ENCODE peak calls at places on chromosomes 12 and 14, in four cellular contexts. Q is K562, N is H1, F is GM12878. L is an unnamed sample.

GRCh38 chr12:124610629-124611558 is 43.5 kb upstream of the NCOR2 start:
- DNase-seq in Q (no peak), N (no peak), F (no peak), L (no peak)

GRCh38 chr14:91126761-91127160 is 12.9 kb downstream of the DGLUCY start:
- DNase-seq in Q (no peak), F (no peak), N (no peak), L (no peak)

GRCh38 chr14:105937253-105938054 is 411.1 kb downstream of the TMEM121 start:
- DNase-seq in F (no peak), Q (no peak), N (no peak), L (no peak)

GRCh38 chr14:81625343-81625742 is 91.7 kb upstream of the SEL1L start:
- DNase-seq in F (no peak), Q (peak; percentile 12), N (no peak), L (peak; percentile 15)

GRCh38 chr14:95048771-95049312 is 108.5 kb downstream of the DICER1 start:
- DNase-seq in Q (no peak), F (no peak), N (no peak), L (no peak)

GRCh38 chr12:76236640-76237039 is 111.6 kb downstream of the BBS10 start:
- DNase-seq in N (peak; percentile 8), Q (no peak), F (no peak), L (peak; percentile 58)

GRCh38 chr12:103808239-103808880 is 32.7 kb downstream of the NT5DC3 start:
- DNase-seq in N (no peak), F (no peak), Q (no peak), L (no peak)

GRCh38 chr14:64745511-64746041 is 41.4 kb downstream of the PLEKHG3 start:
- DNase-seq in F (no peak), N (no peak), Q (no peak), L (no peak)

GRCh38 chr14:79077096-79077495 is 906.9 kb downstream of the NRXN3 start:
- DNase-seq in Q (no peak), N (no peak), F (no peak), L (no peak)

GRCh38 chr14:69300601-69301221 is 40.8 kb downstream of the GALNT16 start:
- DNase-seq in N (peak; percentile 35), Q (no peak), F (no peak), L (no peak)

GRCh38 chr12:22287056-22287455 is 47.5 kb downstream of the ST8SIA1 start:
- DNase-seq in N (no peak), Q (no peak), F (no peak), L (no peak)

GRCh38 chr12:119631930-119632678 is 35.8 kb upstream of the PRKAB1 start:
- DNase-seq in Q (no peak), N (no peak), F (no peak), L (peak; percentile 43)

GRCh38 chr14:53793790-53794560 is 162.7 kb downstream of the BMP4 start:
- DNase-seq in F (no peak), N (no peak), Q (no peak), L (no peak)

GRCh38 chr14:30243805-30244204 is 315.2 kb upstream of the G2E3 start:
- DNase-seq in N (no peak), Q (no peak), F (no peak), L (no peak)

GRCh38 chr12:88646824-88647223 is 66.6 kb upstream of the KITLG start:
- DNase-seq in N (no peak), Q (no peak), F (no peak), L (no peak)

GRCh38 chr14:63186453-63186852 is 17.8 kb upstream of the RHOJ start:
- DNase-seq in Q (no peak), N (no peak), F (no peak), L (no peak)

GRCh38 chr12:100138048-100138907 is 4.4 kb downstream of the BLTP3B start:
- DNase-seq in Q (peak; percentile 41), N (no peak), F (no peak), L (no peak)

GRCh38 chr14:31326111-31326510 is 94.2 kb downstream of the HEATR5A start:
- DNase-seq in N (no peak), F (no peak), Q (no peak), L (peak; percentile 15)

GRCh38 chr14:54781936-54782802 is 120.5 kb downstream of the GCH1 start:
- DNase-seq in F (no peak), N (no peak), Q (no peak), L (no peak)

GRCh38 chr12:58034311-58034710 is 92.9 kb downstream of the ATP23 start:
- DNase-seq in N (no peak), Q (no peak), F (no peak), L (no peak)

GRCh38 chr12:68397566-68398158 is 65.5 kb upstream of the MDM1 start:
- DNase-seq in Q (no peak), F (no peak), N (no peak), L (no peak)

GRCh38 chr14:39665084-39665483 is 232.9 kb upstream of the FBXO33 start:
- DNase-seq in Q (no peak), F (no peak), N (no peak), L (no peak)

GRCh38 chr14:86852530-86852929 is 1140.5 kb downstream of the GALC start:
- DNase-seq in N (no peak), Q (no peak), F (no peak), L (no peak)

GRCh38 chr12:67647547-67648305 is 819 bp upstream of the DYRK2 start:
- DNase-seq in N (peak; percentile 82), Q (peak; percentile 74), F (no peak), L (peak; percentile 60)

GRCh38 chr14:90827919-90828610 is 11.8 kb upstream of the TTC7B start:
- DNase-seq in N (peak; percentile 97), F (peak; percentile 15), Q (peak; percentile 93), L (peak; percentile 73)

GRCh38 chr14:61221906-61222305 is 59.2 kb downstream of the TMEM30B start:
- DNase-seq in N (no peak), F (no peak), Q (no peak), L (no peak)

GRCh38 chr14:75298187-75298985 is 19.8 kb downstream of the FOS start:
- DNase-seq in F (no peak), N (no peak), Q (no peak), L (no peak)

GRCh38 chr14:23864856-23865255 is 88.7 kb upstream of the DHRS4 start:
- DNase-seq in N (no peak), F (no peak), Q (no peak), L (no peak)

GRCh38 chr14:90815567-90815816 is 738 bp downstream of the TTC7B start:
- DNase-seq in N (no peak), Q (no peak), F (no peak), L (no peak)

GRCh38 chr12:77122236-77122635 is 56.9 kb upstream of the E2F7 start:
- DNase-seq in F (no peak), N (no peak), Q (no peak), L (peak; percentile 57)

GRCh38 chr12:46267618-46268348 is 1.1 kb downstream of the SLC38A1 start:
- DNase-seq in N (peak; percentile 52), Q (peak; percentile 52), F (no peak), L (no peak)

GRCh38 chr12:94165152-94165551 is 16.8 kb downstream of the PLXNC1 start:
- DNase-seq in F (no peak), Q (no peak), N (no peak), L (no peak)
- TF ChIP-seq EGR1 in F (no peak), Q (no peak), N (no peak), L (no peak)

GRCh38 chr14:101557321-101557695 is 4.0 kb upstream of the DIO3 start:
- DNase-seq in F (no peak), Q (no peak), N (no peak), L (no peak)

GRCh38 chr14:101557811-101558738 is 3.2 kb upstream of the DIO3 start:
- DNase-seq in N (no peak), Q (peak; percentile 7), F (no peak), L (no peak)

GRCh38 chr14:101559250-101559623 is 2.1 kb upstream of the DIO3 start:
- DNase-seq in Q (no peak), N (no peak), F (no peak), L (no peak)

GRCh38 chr14:101559624-101560533 is 1.4 kb upstream of the DIO3 start:
- DNase-seq in Q (no peak), F (no peak), N (peak; percentile 72), L (no peak)

GRCh38 chr14:101558739-101559240 is 2.5 kb upstream of the DIO3 start:
- DNase-seq in Q (no peak), F (no peak), N (no peak), L (no peak)
- H3K27me3 ChIP-seq in Q (peaks cover 40% of the 10 kb centered on the region), F (no peaks in the 10 kb centered on the region), N (peaks cover 69% of the 10 kb centered on the region), L (no peaks in the 10 kb centered on the region)

DNA sequence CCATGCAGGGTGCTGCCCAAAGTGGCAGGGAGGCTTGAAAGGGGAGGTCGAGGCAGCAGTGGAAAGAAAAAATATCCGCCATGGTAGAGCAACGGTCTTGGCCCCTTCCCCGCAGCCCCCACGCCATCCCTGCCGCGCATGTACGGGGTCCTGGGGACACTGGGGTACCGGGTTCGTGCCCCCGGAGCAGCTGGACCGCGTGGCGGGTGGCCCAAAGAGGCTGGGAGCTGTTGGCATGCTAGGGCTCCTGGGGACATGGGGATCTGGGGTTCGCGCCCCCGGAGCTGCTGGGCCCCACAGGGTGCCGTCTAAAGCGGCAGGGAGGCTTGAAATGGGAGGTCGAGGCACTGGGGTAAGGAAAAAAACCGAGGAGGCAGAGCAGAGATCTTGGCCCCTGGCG is 316.5 kb downstream of the ALG10 start:
- DNase-seq in F (no peak), N (no peak), Q (no peak), L (no peak)
- H3K9me3 ChIP-seq in F (no peaks in the 10 kb centered on the region), N (peaks cover 100% of the 10 kb centered on the region), Q (no peaks in the 10 kb centered on the region), L (no peaks in the 10 kb centered on the region)

GRCh38 chr12:87196329-87196728 is 832.9 kb downstream of the C12orf50 start:
- DNase-seq in N (no peak), Q (no peak), F (no peak), L (no peak)
- TF ChIP-seq EGR1 in N (no peak), Q (no peak), F (no peak), L (no peak)

DNA sequence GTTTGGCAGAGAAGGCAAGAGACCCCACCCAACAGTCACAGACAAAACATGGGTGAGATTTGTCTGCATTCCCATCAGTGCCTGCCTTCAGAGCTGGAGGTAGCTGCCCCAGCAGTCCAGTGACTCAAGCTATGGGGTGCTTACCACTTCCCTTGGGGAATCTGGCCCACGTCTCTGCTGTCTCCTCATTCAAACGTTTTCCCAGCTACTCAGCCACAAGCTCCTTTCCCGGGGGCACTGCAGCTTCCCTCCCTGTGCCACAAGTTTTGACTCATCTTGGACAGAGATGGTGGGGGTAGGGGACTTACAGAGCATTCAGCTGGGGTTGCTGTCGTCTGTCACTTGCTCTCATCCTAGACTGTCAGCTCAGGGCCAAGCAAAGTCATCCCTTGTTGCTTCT is 66.6 kb downstream of the FBXL14 start:
- DNase-seq in Q (no peak), N (no peak), F (no peak), L (no peak)
- H3K27me3 ChIP-seq in Q (no peaks in the 10 kb centered on the region), N (peaks cover 50% of the 10 kb centered on the region), F (no peaks in the 10 kb centered on the region), L (peaks cover 8% of the 10 kb centered on the region)

DNA sequence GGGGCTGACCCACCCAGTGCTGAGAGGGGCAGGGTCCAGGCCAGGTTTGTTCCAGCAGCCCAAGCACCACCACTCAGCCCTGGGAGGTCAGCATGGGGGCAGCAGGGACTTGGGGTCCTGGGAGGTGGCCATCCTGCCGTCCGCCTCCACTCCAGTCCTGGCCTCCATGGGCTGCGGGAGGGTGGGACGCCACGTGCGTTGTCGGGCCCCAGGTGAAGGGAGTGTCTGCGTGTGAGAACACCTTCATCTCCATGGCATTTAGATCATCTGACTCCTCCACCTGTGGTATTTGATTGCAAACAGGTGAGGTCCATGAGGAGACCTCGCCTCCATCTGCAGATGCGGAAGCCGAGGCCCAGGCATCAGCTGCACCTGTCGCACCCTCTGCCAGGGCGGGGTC is 44.1 kb downstream of the FBRSL1 start:
- DNase-seq in N (no peak), Q (no peak), F (no peak), L (no peak)
- H3K9me3 ChIP-seq in N (peaks cover 86% of the 10 kb centered on the region), Q (peaks cover 13% of the 10 kb centered on the region), F (no peaks in the 10 kb centered on the region), L (peaks cover 6% of the 10 kb centered on the region)

GRCh38 chr14:24921903-24922302 is 128.0 kb downstream of the STXBP6 start:
- DNase-seq in N (no peak), F (no peak), Q (no peak), L (no peak)
- TF ChIP-seq EGR1 in N (no peak), F (no peak), Q (no peak), L (no peak)